ENCODE peak calls at places on chromosomes 3 and 15, in four cellular contexts. I is testis, L is stomach, G is tibial artery. K is an unnamed sample.

GRCh38 chr15:101489236-101489632 is 273 bp downstream of the PCSK6 start:
- DNase-seq in I (no peak), L (peak; percentile 60), G (no peak), K (peak; percentile 73)

GRCh38 chr15:69725957-69726356 is 273.3 kb downstream of the RPLP1 start:
- DNase-seq in I (no peak), L (no peak), G (no peak), K (no peak)

GRCh38 chr15:81293728-81294500 is 30.0 kb downstream of the STARD5 start:
- DNase-seq in I (no peak), L (peak; percentile 42), G (peak; percentile 58), K (no peak)

GRCh38 chr15:73383310-73384185 is 14.8 kb upstream of the HCN4 start:
- DNase-seq in I (no peak), L (no peak), G (no peak), K (no peak)

GRCh38 chr3:63937661-63938651 is 25.8 kb upstream of the SCAANT1 start:
- DNase-seq in I (no peak), L (peak; percentile 36), G (no peak), K (no peak)

GRCh38 chr3:63179862-63180522 is 98.1 kb upstream of the SYNPR start:
- DNase-seq in I (no peak), L (no peak), G (no peak), K (no peak)

GRCh38 chr15:58340176-58340575 is 91.6 kb upstream of the LIPC start:
- DNase-seq in I (no peak), L (no peak), G (no peak), K (no peak)

GRCh38 chr3:156749244-156749643 is 74.9 kb downstream of the TIPARP start:
- DNase-seq in I (no peak), L (no peak), G (no peak), K (no peak)

GRCh38 chr3:142053835-142054234 is 95.5 kb downstream of the TFDP2 start:
- DNase-seq in I (no peak), L (no peak), G (no peak), K (no peak)

GRCh38 chr3:44942202-44942921 is 33.6 kb downstream of the ZDHHC3 start:
- DNase-seq in I (no peak), L (no peak), G (no peak), K (no peak)

GRCh38 chr3:37741644-37742043 is 120.0 kb upstream of the CTDSPL start:
- DNase-seq in I (peak; percentile 82), L (peak; percentile 66), G (peak; percentile 86), K (no peak)

GRCh38 chr3:102225407-102226132 is 209.2 kb upstream of the ZPLD1 start:
- DNase-seq in I (no peak), L (no peak), G (no peak), K (peak; percentile 73)

GRCh38 chr15:73972984-73973682 is 19.0 kb downstream of the STOML1 start:
- DNase-seq in I (peak; percentile 92), L (peak; percentile 89), G (peak; percentile 88), K (peak; percentile 88)

GRCh38 chr3:82875401-82875800 is 1114.0 kb upstream of the GBE1 start:
- DNase-seq in I (no peak), L (no peak), G (no peak), K (no peak)

GRCh38 chr3:136713961-136714514 is 38.1 kb downstream of the STAG1 start:
- DNase-seq in I (no peak), L (no peak), G (no peak), K (no peak)

GRCh38 chr3:154971341-154971740 is 108.8 kb upstream of the MME start:
- DNase-seq in I (no peak), L (no peak), G (no peak), K (no peak)

GRCh38 chr15:76139368-76140068 is 79.7 kb downstream of the TMEM266 start:
- DNase-seq in I (peak; percentile 86), L (peak; percentile 83), G (no peak), K (peak; percentile 83)

GRCh38 chr15:47820047-47820779 is 102.9 kb downstream of the SEMA6D start:
- DNase-seq in I (no peak), L (no peak), G (no peak), K (peak; percentile 77)

GRCh38 chr3:111884411-111885018 is 25.4 kb downstream of the PHLDB2 start:
- DNase-seq in I (no peak), L (no peak), G (no peak), K (no peak)

GRCh38 chr3:56702487-56703315 is 19.6 kb upstream of the TASOR start:
- DNase-seq in I (peak; percentile 71), L (peak; percentile 45), G (no peak), K (peak; percentile 86)

GRCh38 chr15:37122703-37123102 is 22.4 kb upstream of the MEIS2 start:
- DNase-seq in I (no peak), L (no peak), G (no peak), K (peak; percentile 85)

GRCh38 chr15:89806217-89806564 is 8.5 kb downstream of the ANPEP start:
- DNase-seq in I (no peak), L (no peak), G (no peak), K (no peak)

GRCh38 chr3:19931180-19931692 is 2.8 kb downstream of the EFHB start:
- DNase-seq in I (no peak), L (no peak), G (no peak), K (no peak)

GRCh38 chr15:85380860-85381535 is 595 bp downstream of the AKAP13 start:
- DNase-seq in I (peak; percentile 54), L (peak; percentile 50), G (peak; percentile 75), K (peak; percentile 72)

GRCh38 chr15:64911317-64912186 is at the start of gene ANKDD1A:
- DNase-seq in I (peak; percentile 86), L (peak; percentile 69), G (peak; percentile 88), K (peak; percentile 86)

GRCh38 chr3:36312351-36312750 is 68.0 kb upstream of the STAC start:
- DNase-seq in I (no peak), L (no peak), G (no peak), K (no peak)

GRCh38 chr3:7270731-7271130 is 409.8 kb downstream of the GRM7 start:
- DNase-seq in I (peak; percentile 65), L (no peak), G (no peak), K (peak; percentile 16)

GRCh38 chr15:65902373-65902772 is 33.1 kb downstream of the RAB11A start:
- DNase-seq in I (peak; percentile 40), L (peak; percentile 53), G (no peak), K (no peak)

GRCh38 chr15:43748376-43748775 is 2.1 kb downstream of the PDIA3 start:
- DNase-seq in I (no peak), L (no peak), G (no peak), K (no peak)

GRCh38 chr15:75356006-75356405 is 9.2 kb downstream of the NEIL1 start:
- DNase-seq in I (no peak), L (no peak), G (no peak), K (no peak)

GRCh38 chr3:15629860-15630597 is 28.5 kb downstream of the BTD start:
- DNase-seq in I (peak; percentile 78), L (peak; percentile 63), G (no peak), K (peak; percentile 90)
- H3K4me3 ChIP-seq in I (no peak overlapping the region), L (peak overlapping the region; percentile 24), G (peak overlapping the region; percentile 26), K (no peak overlapping the region)

GRCh38 chr3:186025161-186025560 is 83.7 kb downstream of the ETV5 start:
- DNase-seq in I (no peak), L (no peak), G (no peak), K (peak; percentile 63)

GRCh38 chr3:186021673-186022362 is 84.0 kb upstream of the TRA2B start:
- DNase-seq in I (no peak), L (no peak), G (peak; percentile 67), K (no peak)

GRCh38 chr3:186022931-186023330 is 85.1 kb upstream of the TRA2B start:
- DNase-seq in I (no peak), L (no peak), G (no peak), K (no peak)

GRCh38 chr3:186024210-186024609 is 84.7 kb downstream of the ETV5 start:
- DNase-seq in I (peak; percentile 68), L (no peak), G (no peak), K (peak; percentile 53)
- H3K4me3 ChIP-seq in I (no peak overlapping the region), L (no peak overlapping the region), G (peak overlapping the region; percentile 8), K (no peak overlapping the region)

DNA sequence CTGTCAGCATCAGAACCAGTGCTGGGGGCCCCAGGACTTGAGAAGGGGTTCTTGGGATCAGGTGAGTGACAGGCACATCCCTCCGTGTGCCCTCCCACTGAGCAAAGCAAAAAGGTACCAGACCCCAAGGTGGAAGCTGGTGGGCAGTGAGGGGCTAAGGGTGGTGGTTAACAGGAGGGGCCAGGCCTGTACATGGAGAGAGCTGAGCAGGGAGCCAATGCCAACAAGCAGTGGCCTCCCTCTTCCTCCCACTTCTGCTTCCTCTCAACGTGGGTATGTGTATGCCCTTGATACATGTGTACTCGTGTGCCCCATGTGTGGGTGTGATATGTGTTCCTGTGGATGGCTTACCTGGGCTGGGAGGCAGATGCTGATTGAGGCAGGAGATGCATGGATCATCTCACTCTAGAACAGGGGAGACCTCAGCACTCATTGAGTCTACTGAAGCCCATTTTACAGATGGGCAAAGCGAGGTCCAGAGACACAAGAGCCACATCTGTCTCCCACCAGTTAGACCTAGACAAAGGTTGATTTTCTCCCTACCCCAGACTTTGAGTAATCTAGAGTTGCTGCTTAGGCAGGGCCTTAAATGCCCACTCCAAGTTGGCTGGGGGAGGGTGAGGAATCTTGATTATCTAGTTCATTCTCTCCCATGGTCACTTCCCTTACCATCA is 945 bp downstream of the VIPR1 start:
- DNase-seq in I (peak; percentile 6), L (peak; percentile 23), G (no peak), K (no peak)
- H3K4me3 ChIP-seq in I (no peak overlapping the region), L (peak overlapping the region; percentile 61), G (peak overlapping the region; percentile 51), K (no peak overlapping the region)

DNA sequence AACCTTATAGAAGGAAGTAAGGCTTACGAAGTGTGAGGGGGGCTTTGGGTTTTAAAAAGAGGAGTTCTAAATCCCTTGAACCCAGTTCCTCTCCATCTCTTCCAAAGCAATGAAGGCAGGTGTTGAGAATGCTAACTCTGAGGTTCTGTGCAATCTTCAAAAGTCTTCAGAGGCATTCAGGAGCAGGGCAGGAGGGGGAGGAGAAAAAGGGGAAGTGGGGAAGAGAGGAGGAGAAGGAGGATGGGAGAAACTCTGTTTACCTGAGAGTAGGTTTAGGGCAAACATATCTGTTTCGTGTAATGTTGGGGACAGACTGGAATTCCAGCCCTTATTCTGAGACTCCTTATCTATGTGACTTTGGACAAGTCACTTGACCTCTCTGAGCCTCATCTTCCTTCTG is 36.9 kb downstream of the FAM3D start:
- DNase-seq in I (no peak), L (no peak), G (no peak), K (no peak)
- H3K4me3 ChIP-seq in I (no peak overlapping the region), L (no peak overlapping the region), G (no peak overlapping the region), K (no peak overlapping the region)

DNA sequence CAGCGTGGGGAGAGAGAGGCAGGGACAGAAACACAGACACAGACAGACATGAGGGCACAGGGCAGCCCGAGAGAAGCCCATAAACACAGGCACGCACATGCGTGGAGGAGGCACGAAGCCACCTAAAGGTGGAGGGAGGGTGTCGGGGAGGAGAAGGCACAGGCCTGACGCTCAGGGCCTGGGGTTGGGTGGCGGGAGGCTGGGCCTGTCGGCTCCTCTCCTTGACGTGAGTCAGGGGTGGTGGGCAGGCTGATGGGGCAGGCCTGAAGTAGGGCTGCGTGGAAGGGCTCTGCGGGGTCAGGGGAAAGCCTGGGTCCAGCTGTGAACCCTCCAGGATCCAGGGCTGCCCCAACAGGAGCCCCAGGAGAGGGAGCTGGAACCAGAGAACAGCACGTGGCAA is 74.2 kb downstream of the EPHB3 start:
- DNase-seq in I (no peak), L (no peak), G (no peak), K (no peak)
- H3K4me3 ChIP-seq in I (no peak overlapping the region), L (no peak overlapping the region), G (no peak overlapping the region), K (no peak overlapping the region)